ENCODE peak calls at places on chromosomes 6 and 20, in five cellular contexts. I is tibial nerve, E is ovary, J is heart left ventricle, Y is H54. U is an unnamed sample.

GRCh38 chr20:45465492-45466266 is 3.9 kb upstream of the WFDC2 start:
- DNase-seq in E (no peak), J (no peak), Y (no peak), I (no peak), U (peak)

GRCh38 chr20:56989516-56989915 is 276.9 kb downstream of the BMP7 start:
- DNase-seq in I (no peak), Y (no peak), E (no peak), J (no peak), U (no peak)

GRCh38 chr6:30787954-30788353 is 43.6 kb upstream of the IER3 start:
- DNase-seq in I (no peak), J (no peak), Y (no peak), E (no peak), U (no peak)

GRCh38 chr6:37916675-37917074 is 97.1 kb downstream of the ZFAND3 start:
- DNase-seq in Y (no peak), E (no peak), I (no peak), J (no peak), U (no peak)

GRCh38 chr6:42451595-42452170 is at the start of gene TRERF1:
- DNase-seq in Y (peak), I (no peak), J (peak), E (peak), U (peak)

GRCh38 chr6:111662794-111663231 is 57.1 kb upstream of the TRAF3IP2 start:
- DNase-seq in J (no peak), E (no peak), I (no peak), Y (no peak), U (peak)

GRCh38 chr6:33298773-33299236 is at the start of gene RGL2:
- DNase-seq in J (peak), E (peak), Y (peak), I (peak), U (peak)

GRCh38 chr20:33894798-33895197 is 83.7 kb downstream of the CHMP4B start:
- DNase-seq in J (no peak), I (no peak), Y (no peak), E (no peak), U (no peak)

GRCh38 chr6:12751694-12752304 is 35.2 kb downstream of the PHACTR1 start:
- DNase-seq in E (no peak), J (peak), Y (peak), I (no peak), U (peak)

GRCh38 chr20:58892126-58892931 is 39.8 kb downstream of the GNAS start:
- DNase-seq in Y (peak), I (peak), J (peak), E (peak), U (peak)

GRCh38 chr6:38404355-38404754 is 235.4 kb downstream of the BTBD9 start:
- DNase-seq in J (no peak), Y (no peak), E (no peak), I (no peak), U (no peak)

DNA sequence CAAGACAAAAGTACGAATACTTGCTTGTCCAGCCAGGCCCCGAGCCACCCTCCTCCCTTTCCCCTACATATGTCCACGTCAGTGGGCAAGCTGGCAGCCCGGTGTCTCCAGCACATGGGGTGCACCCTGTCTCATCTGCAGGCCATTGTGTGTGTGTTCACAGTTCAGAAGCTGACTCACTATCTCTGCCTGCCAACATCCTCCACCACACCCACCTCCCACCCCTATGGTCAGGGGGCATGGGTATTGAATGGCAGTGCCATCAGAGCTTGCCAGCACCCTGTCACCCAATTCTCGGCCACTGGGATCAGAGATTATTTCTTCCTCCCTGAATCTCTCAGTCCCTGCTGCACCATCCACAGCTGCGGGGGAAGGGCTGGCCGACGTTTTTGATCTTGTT is 195.7 kb downstream of the FARS2 start:
- DNase-seq in Y (peak), J (no peak), E (no peak), I (no peak), U (no peak)
- TF ChIP-seq POLR2A in Y (no peak), J (no peak), E (no peak), I (no peak), U (no peak)

GRCh38 chr6:85081102-85081501 is 316.7 kb upstream of the TBX18 start:
- DNase-seq in E (no peak), I (no peak), J (no peak), Y (no peak), U (no peak)

GRCh38 chr6:85079761-85080160 is 315.4 kb upstream of the TBX18 start:
- DNase-seq in I (no peak), Y (no peak), J (no peak), E (no peak), U (no peak)

GRCh38 chr6:85078071-85078470 is 313.7 kb upstream of the TBX18 start:
- DNase-seq in I (no peak), E (no peak), J (no peak), Y (peak), U (no peak)

GRCh38 chr6:85077098-85077497 is 312.7 kb upstream of the TBX18 start:
- DNase-seq in I (no peak), Y (no peak), J (no peak), E (no peak), U (no peak)
- TF ChIP-seq POLR2A in I (no peak), Y (no peak), J (no peak), E (no peak), U (no peak)

DNA sequence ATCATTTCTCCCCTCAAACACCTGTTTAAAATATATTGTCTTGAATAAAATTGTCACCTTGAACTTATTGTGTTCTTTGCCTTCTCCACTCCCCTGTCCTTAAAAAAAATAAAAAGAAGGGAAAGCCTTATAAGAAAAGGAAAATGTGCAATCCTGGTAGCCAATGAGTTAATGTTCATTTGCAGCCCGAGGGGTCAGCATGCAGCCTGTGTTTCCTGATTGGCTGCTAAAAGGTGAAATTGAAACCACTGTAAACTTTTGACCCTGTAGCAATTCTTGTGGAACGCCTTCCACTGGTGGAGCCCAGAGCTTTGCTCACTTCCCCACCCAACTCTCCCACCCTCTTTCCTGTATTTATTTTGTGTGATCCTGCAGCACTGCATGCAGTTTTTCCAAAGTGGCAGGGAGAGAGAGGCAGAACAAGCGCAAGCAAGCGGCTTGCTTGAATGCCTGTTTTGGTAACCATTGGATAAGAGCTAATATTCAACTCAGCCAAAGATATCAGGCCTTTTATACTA is 74.9 kb downstream of the NCOA3 start:
- DNase-seq in I (no peak), Y (peak), J (peak), E (peak), U (peak)
- TF ChIP-seq POLR2A in I (no peak), Y (no peak), J (no peak), E (no peak), U (peak)

GRCh38 chr6:99079058-99079457 is 131.3 kb upstream of the FBXL4 start:
- DNase-seq in E (no peak), Y (no peak), J (no peak), I (no peak), U (no peak)
- TF ChIP-seq POLR2A in E (no peak), Y (no peak), J (no peak), I (no peak), U (no peak)

DNA sequence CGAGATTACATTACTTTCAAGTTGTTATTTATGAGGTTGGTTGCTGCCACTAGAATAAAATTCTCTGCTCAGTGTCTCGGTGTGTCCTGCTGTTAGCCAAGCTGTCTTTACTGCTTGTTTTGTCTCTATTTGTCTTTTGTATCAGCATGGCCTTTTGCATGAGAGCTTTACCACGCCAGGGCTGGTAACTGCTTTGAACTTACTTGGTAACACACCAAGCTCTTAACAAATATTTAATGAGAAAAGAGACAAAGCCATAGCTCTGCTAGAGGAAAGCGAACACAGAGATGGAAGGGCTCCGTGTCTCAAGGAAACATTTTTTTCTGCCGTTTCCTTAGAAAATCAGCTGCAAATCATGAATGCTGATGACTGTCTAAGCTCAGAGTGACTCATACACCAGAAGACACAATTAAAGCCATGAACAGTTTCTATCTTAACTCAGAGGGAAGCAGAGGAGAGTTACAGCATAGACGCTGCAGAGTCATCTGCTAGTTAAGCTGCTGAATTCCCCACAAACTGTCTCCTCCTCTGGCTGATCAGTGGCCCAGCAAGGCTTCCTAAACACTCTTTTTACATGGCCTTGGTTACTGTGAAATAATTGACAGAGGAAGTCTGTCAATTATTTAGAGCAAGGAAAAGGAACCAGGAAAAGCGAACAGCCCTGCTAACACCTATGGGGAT is 44.8 kb downstream of the AGPAT4 start:
- DNase-seq in I (no peak), Y (peak), E (no peak), J (no peak), U (no peak)
- TF ChIP-seq POLR2A in I (no peak), Y (peak), E (no peak), J (no peak), U (no peak)

GRCh38 chr6:54694928-54695532 is 151.5 kb upstream of the FAM83B start:
- DNase-seq in Y (no peak), E (no peak), I (no peak), J (no peak), U (no peak)

GRCh38 chr6:54700158-54700557 is 146.4 kb upstream of the FAM83B start:
- DNase-seq in Y (no peak), J (no peak), E (no peak), I (no peak), U (no peak)

GRCh38 chr6:54697423-54697822 is 149.1 kb upstream of the FAM83B start:
- DNase-seq in Y (no peak), I (no peak), J (no peak), E (no peak), U (no peak)

GRCh38 chr6:54698974-54699373 is 147.6 kb upstream of the FAM83B start:
- DNase-seq in Y (no peak), I (no peak), E (no peak), J (no peak), U (no peak)

DNA sequence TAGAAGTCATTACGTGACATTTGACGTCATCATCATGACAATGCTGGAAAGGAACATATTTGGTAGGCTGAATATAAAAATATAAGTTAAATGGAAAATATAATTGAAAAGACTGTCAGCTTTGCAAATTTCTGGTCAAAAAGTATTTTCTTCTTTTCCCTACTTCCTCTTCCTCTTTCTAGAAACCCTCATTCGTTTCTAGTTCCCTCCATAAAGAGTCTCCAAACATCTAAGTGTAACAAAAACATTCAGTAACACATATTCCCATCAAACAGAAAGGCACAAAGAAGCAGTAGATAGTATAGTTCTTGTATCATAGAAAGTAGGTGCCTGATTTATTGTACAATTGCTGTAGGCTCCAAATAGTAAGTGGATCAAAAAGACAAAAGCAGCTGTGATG is 150.8 kb upstream of the FAM83B start:
- DNase-seq in Y (no peak), I (no peak), J (no peak), E (no peak), U (no peak)
- TF ChIP-seq POLR2A in Y (no peak), I (no peak), J (no peak), E (no peak), U (no peak)